ENCODE peak calls at places on chromosomes 7 and 10, in six cellular contexts. R is trophoblast cell, K is uterus, M is PC-9, L is A549, V is cardiac muscle cell. Y is an unnamed sample.

GRCh38 chr10:119667562-119668328 is 16.6 kb downstream of the BAG3 start:
- DNase-seq in K (peak), L (peak), R (peak), V (peak), M (peak), Y (peak)

GRCh38 chr7:3149961-3150516 is 106.4 kb upstream of the CARD11 start:
- DNase-seq in K (no peak), R (no peak), M (no peak), V (no peak), L (no peak), Y (no peak)

GRCh38 chr7:36048141-36048901 is 104.7 kb upstream of the EEPD1 start:
- DNase-seq in K (peak), V (no peak), L (no peak), R (peak), M (peak), Y (no peak)

GRCh38 chr10:82564353-82565218 is 689.6 kb downstream of the NRG3 start:
- DNase-seq in K (no peak), V (no peak), R (no peak), M (no peak), L (peak), Y (no peak)

GRCh38 chr10:131267814-131268095 is 43.8 kb downstream of the TCERG1L start:
- DNase-seq in M (no peak), K (no peak), V (no peak), R (no peak), L (no peak), Y (no peak)

GRCh38 chr10:22611425-22612111 is 102.8 kb downstream of the PIP4K2A start:
- DNase-seq in V (no peak), R (no peak), L (no peak), M (no peak), K (no peak), Y (no peak)

GRCh38 chr10:26737730-26738129 is 40.2 kb downstream of the PDSS1 start:
- DNase-seq in K (no peak), V (no peak), L (no peak), M (no peak), R (peak), Y (no peak)

GRCh38 chr10:80633383-80633860 is 95.7 kb downstream of the SH2D4B start:
- DNase-seq in L (no peak), K (no peak), R (peak), M (no peak), V (peak), Y (no peak)

GRCh38 chr10:111035542-111035941 is 41.3 kb upstream of the ADRA2A start:
- DNase-seq in M (no peak), K (no peak), R (no peak), L (no peak), V (no peak), Y (no peak)

GRCh38 chr7:29426587-29426986 is 137.0 kb upstream of the PRR15 start:
- DNase-seq in K (no peak), M (no peak), V (no peak), L (no peak), R (no peak), Y (no peak)

GRCh38 chr10:86400705-86401587 is 34.4 kb upstream of the GRID1 start:
- DNase-seq in L (peak), V (peak), M (no peak), R (peak), K (peak), Y (peak)

GRCh38 chr10:75231672-75232581 is 3.8 kb downstream of the COMTD1 start:
- DNase-seq in K (no peak), M (no peak), L (no peak), R (no peak), V (no peak), Y (no peak)

GRCh38 chr10:75230600-75231038 is 5.1 kb downstream of the COMTD1 start:
- DNase-seq in K (peak), M (peak), V (peak), R (peak), L (peak), Y (peak)

GRCh38 chr10:75228834-75229233 is 6.9 kb downstream of the COMTD1 start:
- DNase-seq in R (no peak), L (no peak), V (no peak), M (no peak), K (no peak), Y (no peak)

GRCh38 chr10:75228278-75228677 is 7.5 kb downstream of the COMTD1 start:
- DNase-seq in K (no peak), V (no peak), M (no peak), R (no peak), L (no peak), Y (no peak)

DNA sequence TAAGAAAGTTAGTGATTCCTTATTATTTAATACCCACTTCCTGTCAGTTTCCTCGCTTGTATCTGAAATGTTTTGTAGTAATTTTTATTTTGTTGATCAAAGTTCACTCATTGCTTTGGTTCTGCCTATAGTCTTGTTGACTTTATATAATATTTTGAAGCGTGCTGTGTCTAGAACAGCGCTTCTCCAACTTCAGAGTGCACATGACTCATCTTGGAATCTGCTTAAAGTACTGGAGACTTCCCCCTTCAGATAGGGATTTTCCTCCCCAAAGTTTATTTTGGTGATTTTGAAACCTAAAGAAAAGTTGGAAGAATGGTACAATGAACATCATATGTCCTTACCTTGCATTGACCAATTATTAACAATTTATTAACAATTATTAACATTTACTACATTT is 5.8 kb downstream of the COMTD1 start:
- DNase-seq in R (no peak), L (no peak), V (no peak), M (no peak), K (no peak), Y (no peak)
- H3K27ac ChIP-seq in R (no peak), L (peak), V (peak), M (peak), K (peak), Y (no peak)

GRCh38 chr10:117532451-117533107 is 10.0 kb upstream of the EMX2 start:
- DNase-seq in V (no peak), L (no peak), K (peak), M (no peak), R (no peak), Y (no peak)
- H3K4me3 ChIP-seq in V (no peak), L (no peak), K (peak), M (no peak), R (no peak), Y (no peak)

DNA sequence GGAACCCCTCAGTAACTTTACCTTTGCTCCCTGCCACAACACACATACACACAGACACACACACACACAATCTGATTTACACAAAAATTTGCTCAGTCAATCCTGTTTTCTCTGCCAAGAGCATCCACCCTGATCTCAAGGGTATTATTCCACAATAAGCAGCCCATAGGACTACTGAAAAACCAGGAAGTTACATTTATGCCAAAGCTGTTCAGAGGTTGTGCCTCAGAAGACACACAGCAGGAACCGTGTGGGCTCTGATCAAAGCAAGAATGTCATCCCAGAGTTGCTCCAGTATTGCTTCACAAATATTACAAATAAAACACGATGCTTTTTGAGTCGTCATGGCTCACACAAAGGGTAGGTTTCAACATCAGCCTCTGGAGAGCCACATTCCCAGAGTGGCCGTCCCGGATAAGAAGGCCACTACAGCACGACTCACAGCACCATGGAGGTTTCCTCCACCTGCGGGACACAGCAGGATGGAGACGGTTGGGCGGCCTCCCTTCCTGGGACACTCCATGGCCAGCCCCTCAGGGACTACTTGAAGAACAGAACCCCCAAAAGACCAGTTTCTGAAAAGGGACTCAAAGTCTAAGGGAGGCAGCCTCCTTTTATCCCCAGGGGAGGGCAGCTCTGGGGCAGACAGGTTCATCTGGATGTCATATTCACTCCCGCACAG is 1.6 kb downstream of the AIFM2 start:
- DNase-seq in K (no peak), L (no peak), V (no peak), M (peak), R (peak), Y (peak)
- H3K27ac ChIP-seq in K (no peak), L (peak), V (no peak), M (peak), R (no peak), Y (peak)

DNA sequence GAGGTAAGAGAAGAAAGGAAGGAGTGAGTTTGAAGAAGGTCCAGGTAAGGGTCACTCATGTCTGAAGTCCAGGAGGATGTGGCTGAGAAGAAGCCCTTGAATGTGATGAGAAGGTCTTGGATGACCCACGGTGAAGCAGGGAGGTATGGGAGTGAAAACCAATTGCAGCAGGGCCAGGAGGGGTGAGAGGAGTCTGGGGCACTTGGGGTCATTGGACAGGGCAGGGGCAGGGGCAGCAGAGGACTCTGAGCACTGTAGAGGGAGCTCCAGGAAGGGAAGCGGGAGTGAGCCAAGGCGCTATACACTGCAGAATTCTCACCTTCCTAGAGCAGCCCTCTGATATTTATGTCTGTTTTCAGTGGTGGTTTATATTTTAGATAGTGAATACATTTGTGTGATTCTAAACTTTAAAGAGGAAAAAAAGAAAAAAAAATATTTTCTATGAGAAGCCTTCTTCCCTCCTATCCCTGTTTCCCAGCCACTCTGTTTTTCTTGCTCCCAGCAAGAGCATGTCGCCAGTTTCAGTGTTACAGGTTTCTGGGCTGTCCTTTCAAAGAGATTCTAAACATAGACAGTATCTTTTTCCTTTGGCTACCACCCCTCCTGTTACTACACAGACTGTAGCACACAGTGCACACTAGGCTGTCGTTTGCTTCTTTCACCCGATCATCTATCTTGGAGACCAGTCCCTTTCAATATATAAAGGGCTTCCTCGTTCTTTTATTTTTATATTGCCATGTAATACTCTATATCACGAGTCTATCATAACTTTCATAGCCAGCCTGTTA is 24.5 kb downstream of the BLVRA start:
- DNase-seq in R (no peak), L (no peak), M (no peak), V (peak), K (no peak), Y (no peak)
- H3K4me3 ChIP-seq in R (no peak), L (no peak), M (no peak), V (no peak), K (no peak), Y (no peak)

GRCh38 chr10:129725482-129725881 is 238.6 kb downstream of the EBF3 start:
- DNase-seq in R (no peak), V (no peak), K (no peak), M (no peak), L (no peak), Y (peak)

GRCh38 chr10:129725890-129726631 is 238.0 kb downstream of the EBF3 start:
- DNase-seq in R (no peak), M (no peak), V (no peak), K (no peak), L (no peak), Y (peak)

GRCh38 chr10:129728246-129728820 is 235.7 kb downstream of the EBF3 start:
- DNase-seq in L (no peak), M (no peak), R (no peak), K (no peak), V (no peak), Y (no peak)

GRCh38 chr10:129727495-129727894 is 236.6 kb downstream of the EBF3 start:
- DNase-seq in M (no peak), R (no peak), V (no peak), K (no peak), L (no peak), Y (no peak)

DNA sequence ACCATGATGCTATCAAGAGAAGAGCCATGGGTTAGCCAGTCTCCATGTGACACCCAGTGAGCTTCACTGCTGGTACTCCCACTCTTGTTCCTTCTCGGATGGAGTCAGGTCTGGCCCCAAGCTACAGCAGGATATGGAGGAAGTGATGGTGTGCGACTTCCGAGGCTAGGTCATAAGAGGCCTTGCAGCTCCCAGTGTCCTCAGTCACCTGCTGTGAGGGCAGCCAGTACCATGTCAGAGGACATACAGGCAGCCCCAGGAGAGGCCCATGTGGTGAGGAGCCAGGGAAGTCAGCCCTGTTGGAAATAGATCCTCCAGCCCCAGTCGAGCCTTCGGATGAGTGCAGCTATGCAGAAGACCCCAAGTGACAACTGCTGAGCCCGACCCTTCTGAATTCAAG is 237.0 kb downstream of the EBF3 start:
- DNase-seq in R (no peak), M (no peak), K (no peak), V (no peak), L (no peak), Y (no peak)
- H3K27ac ChIP-seq in R (no peak), M (no peak), K (no peak), V (no peak), L (no peak), Y (no peak)

GRCh38 chr10:102783541-102783930 is 39.8 kb downstream of the WBP1L start:
- DNase-seq in K (no peak), M (no peak), V (no peak), R (peak), L (no peak), Y (no peak)

GRCh38 chr10:102781089-102781920 is 37.6 kb downstream of the WBP1L start:
- DNase-seq in V (peak), L (no peak), R (no peak), K (no peak), M (no peak), Y (no peak)

GRCh38 chr10:102781921-102782542 is 38.3 kb downstream of the WBP1L start:
- DNase-seq in R (no peak), L (no peak), V (no peak), M (no peak), K (no peak), Y (no peak)

GRCh38 chr10:102780246-102780645 is 36.5 kb downstream of the WBP1L start:
- DNase-seq in L (no peak), M (no peak), R (no peak), K (no peak), V (no peak), Y (no peak)

DNA sequence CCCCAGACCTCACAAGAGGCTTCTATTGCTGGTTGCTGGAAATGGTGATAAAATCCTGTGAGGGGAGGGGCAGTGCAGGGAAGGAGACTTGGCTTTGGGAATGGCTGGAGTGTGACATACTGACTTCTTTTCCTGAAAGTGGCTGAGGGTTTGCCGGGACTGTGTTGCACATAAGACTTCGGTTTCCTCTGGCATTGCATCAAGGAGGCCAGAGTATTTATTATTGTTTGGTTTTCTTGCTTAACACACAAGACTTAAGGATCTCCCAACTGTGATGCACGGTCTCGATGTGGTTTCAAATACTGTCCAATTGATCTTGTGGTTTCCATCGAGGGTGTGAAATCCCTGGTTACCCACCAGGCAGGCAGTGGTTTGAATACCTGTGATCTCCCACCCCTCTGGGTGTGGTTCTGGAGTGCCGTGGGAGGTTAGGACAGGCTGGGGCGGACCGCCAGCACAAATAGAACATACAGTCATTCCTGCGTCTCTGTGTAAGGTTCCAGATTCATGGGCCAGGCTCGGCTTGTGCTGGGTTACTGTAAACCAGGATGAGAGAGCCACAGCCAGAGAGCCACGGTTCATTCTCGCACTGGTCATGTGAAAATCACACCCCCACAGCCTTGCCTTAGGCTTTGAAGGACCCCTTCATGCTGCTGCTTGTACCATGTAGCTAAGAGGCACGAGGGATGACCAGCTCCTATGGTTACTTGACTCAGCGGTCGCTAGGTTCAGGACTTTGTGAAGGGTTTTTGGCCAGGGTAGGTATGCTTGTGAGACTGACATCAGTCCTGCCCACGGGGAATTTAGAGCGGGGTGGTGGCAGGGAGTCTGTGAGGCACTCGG is 39.2 kb downstream of the WBP1L start:
- DNase-seq in R (no peak), V (peak), K (peak), L (no peak), M (no peak), Y (peak)
- H3K4me3 ChIP-seq in R (no peak), V (no peak), K (peak), L (no peak), M (no peak), Y (peak)

GRCh38 chr7:6259257-6259656 is 13.2 kb downstream of the CYTH3 start:
- DNase-seq in L (no peak), R (no peak), V (no peak), M (no peak), K (no peak), Y (no peak)
- H3K27ac ChIP-seq in L (no peak), R (no peak), V (no peak), M (no peak), K (peak), Y (peak)

GRCh38 chr7:99109108-99110051 is 34.5 kb downstream of the SMURF1 start:
- DNase-seq in M (peak), L (no peak), R (no peak), K (no peak), V (no peak), Y (no peak)
- H3K4me3 ChIP-seq in M (no peak), L (peak), R (no peak), K (no peak), V (no peak), Y (no peak)

DNA sequence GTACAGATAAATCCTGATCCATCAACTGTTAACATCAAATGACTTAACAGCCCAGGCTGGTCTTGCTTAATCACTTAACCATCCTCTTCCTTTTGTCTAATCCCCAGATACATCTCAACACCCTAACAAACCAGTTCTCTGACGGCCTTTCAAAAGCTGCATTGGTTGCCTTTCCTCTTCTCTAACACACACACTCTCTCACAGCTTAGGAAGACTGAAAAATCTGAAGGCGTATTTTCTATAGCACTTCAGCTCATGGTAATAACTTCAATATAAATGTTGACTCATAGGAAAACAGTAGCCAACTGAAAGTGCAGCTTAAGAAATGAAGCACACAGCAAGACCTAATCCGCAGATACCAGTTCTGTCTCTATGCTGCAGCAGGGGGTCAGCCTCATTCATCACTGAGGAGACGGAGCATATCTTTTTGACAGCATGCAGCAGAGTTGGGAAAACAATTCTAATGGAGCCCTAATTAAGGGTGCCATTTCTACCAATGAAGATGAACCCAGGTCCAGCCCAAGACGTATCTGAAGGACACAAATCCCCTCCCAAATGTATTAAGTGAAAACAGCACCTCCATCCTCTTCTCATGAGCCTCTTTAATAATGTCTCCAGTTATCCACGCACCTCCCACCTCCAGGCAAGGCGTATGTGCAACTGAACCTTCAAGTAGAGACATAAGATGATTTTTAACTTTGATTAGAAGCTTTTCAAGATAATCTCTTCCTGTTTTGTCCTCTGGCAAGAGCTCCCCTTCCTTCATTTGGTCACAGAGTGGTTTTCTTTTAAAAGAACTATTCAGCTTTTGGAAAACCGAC is 211.7 kb upstream of the NFE2L3 start:
- DNase-seq in R (no peak), M (no peak), K (no peak), V (no peak), L (no peak), Y (no peak)
- H3K27ac ChIP-seq in R (no peak), M (no peak), K (no peak), V (no peak), L (no peak), Y (no peak)

GRCh38 chr10:78935697-78936407 is 132.9 kb upstream of the ZMIZ1 start:
- DNase-seq in L (no peak), M (no peak), K (no peak), V (no peak), R (no peak), Y (no peak)

GRCh38 chr10:78936412-78937342 is 132.1 kb upstream of the ZMIZ1 start:
- DNase-seq in R (no peak), M (no peak), L (no peak), V (no peak), K (no peak), Y (no peak)

GRCh38 chr10:78938695-78939672 is 129.8 kb upstream of the ZMIZ1 start:
- DNase-seq in R (no peak), V (no peak), M (no peak), K (no peak), L (no peak), Y (no peak)

GRCh38 chr10:78937800-78938694 is 130.7 kb upstream of the ZMIZ1 start:
- DNase-seq in M (no peak), R (no peak), L (peak), V (peak), K (no peak), Y (no peak)

GRCh38 chr10:78937388-78937787 is 131.4 kb upstream of the ZMIZ1 start:
- DNase-seq in L (no peak), M (no peak), K (no peak), R (no peak), V (no peak), Y (no peak)
- H3K4me3 ChIP-seq in L (no peak), M (no peak), K (no peak), R (no peak), V (no peak), Y (no peak)